ENCODE peak calls at places on chromosomes 13 and 19, in seven cellular contexts. X, B, P, C, D, T and H are unnamed samples.

GRCh38 chr19:7515471-7516226 is at the start of gene ZNF358:
- DNase-seq in X (no peak), B (peak; percentile 31), P (no peak), C (no peak), D (no peak), T (peak; percentile 25), H (peak; percentile 87)

GRCh38 chr19:32662186-32662585 is 12.8 kb downstream of the ANKRD27 start:
- DNase-seq in X (no peak), B (no peak), P (no peak), C (no peak), D (no peak), T (no peak), H (no peak)

GRCh38 chr19:3785938-3786824 is at the start of gene MATK:
- DNase-seq in X (no peak), B (peak; percentile 22), P (no peak), C (no peak), D (no peak), T (no peak), H (no peak)

GRCh38 chr13:53324656-53325055 is 296.0 kb downstream of the OLFM4 start:
- DNase-seq in X (no peak), B (no peak), P (no peak), C (no peak), D (no peak), T (no peak), H (no peak)

GRCh38 chr19:14614099-14614412 is 31.2 kb downstream of the CLEC17A start:
- DNase-seq in X (no peak), B (no peak), P (no peak), C (no peak), D (no peak), T (no peak), H (peak; percentile 37)

GRCh38 chr19:49793561-49793840 is 19.6 kb downstream of the FUZ start:
- DNase-seq in X (no peak), B (no peak), P (no peak), C (no peak), D (no peak), T (no peak), H (no peak)

GRCh38 chr19:45079063-45079910 is at the start of gene GEMIN7:
- DNase-seq in X (peak; percentile 83), B (peak; percentile 65), P (no peak), C (peak; percentile 68), D (peak; percentile 65), T (peak; percentile 12), H (no peak)

GRCh38 chr13:109156181-109156935 is 526.9 kb downstream of the MYO16 start:
- DNase-seq in X (no peak), B (no peak), P (peak; percentile 72), C (no peak), D (no peak), T (no peak), H (no peak)

GRCh38 chr13:29100739-29101138 is 280.6 kb downstream of the MTUS2 start:
- DNase-seq in X (no peak), B (no peak), P (no peak), C (no peak), D (no peak), T (no peak), H (no peak)

GRCh38 chr13:113034451-113035208 is 65.6 kb downstream of the MCF2L start:
- DNase-seq in X (no peak), B (no peak), P (no peak), C (peak; percentile 11), D (no peak), T (no peak), H (peak; percentile 63)

GRCh38 chr19:17966497-17967257 is at the start of gene KCNN1:
- DNase-seq in X (no peak), B (no peak), P (no peak), C (no peak), D (no peak), T (no peak), H (no peak)

GRCh38 chr19:17234911-17235617 is 9.0 kb downstream of the OCEL1 start:
- DNase-seq in X (peak; percentile 49), B (peak; percentile 55), P (no peak), C (no peak), D (peak; percentile 33), T (no peak), H (no peak)

GRCh38 chr19:35995655-35995993 is 636 bp downstream of the SDHAF1 start:
- DNase-seq in X (no peak), B (peak; percentile 16), P (no peak), C (no peak), D (no peak), T (no peak), H (no peak)

GRCh38 chr19:347946-348861 is 3.6 kb upstream of the MIER2 start:
- DNase-seq in X (no peak), B (no peak), P (no peak), C (no peak), D (no peak), T (no peak), H (no peak)

GRCh38 chr19:2235026-2235395 is 1.1 kb downstream of the PLEKHJ1 start:
- DNase-seq in X (no peak), B (no peak), P (no peak), C (no peak), D (no peak), T (no peak), H (no peak)

GRCh38 chr19:17680235-17680722 is 7.9 kb downstream of the UNC13A start:
- DNase-seq in X (peak; percentile 57), B (peak; percentile 50), P (peak; percentile 7), C (no peak), D (no peak), T (no peak), H (no peak)

GRCh38 chr13:30331331-30331771 is 24.0 kb upstream of the KATNAL1 start:
- DNase-seq in X (no peak), B (no peak), P (no peak), C (no peak), D (no peak), T (no peak), H (no peak)

GRCh38 chr13:108176685-108177274 is 38.6 kb downstream of the LIG4 start:
- DNase-seq in X (peak; percentile 21), B (peak; percentile 36), P (no peak), C (no peak), D (peak; percentile 46), T (no peak), H (peak; percentile 29)

GRCh38 chr13:43195551-43195950 is 172.2 kb downstream of the DNAJC15 start:
- DNase-seq in X (no peak), B (no peak), P (no peak), C (no peak), D (no peak), T (no peak), H (no peak)

GRCh38 chr19:5138606-5139594 is 170.0 kb downstream of the KDM4B start:
- DNase-seq in X (peak; percentile 76), B (peak; percentile 72), P (peak; percentile 8), C (no peak), D (peak; percentile 30), T (no peak), H (peak; percentile 41)

GRCh38 chr19:35468637-35469036 is 20.6 kb downstream of the FFAR2 start:
- DNase-seq in X (peak; percentile 44), B (peak; percentile 49), P (no peak), C (no peak), D (peak; percentile 53), T (no peak), H (no peak)

GRCh38 chr13:26867451-26868067 is 107.0 kb upstream of the GPR12 start:
- DNase-seq in X (no peak), B (no peak), P (no peak), C (no peak), D (no peak), T (no peak), H (no peak)

GRCh38 chr19:10270616-10271394 is at the start of gene ICAM1:
- DNase-seq in X (peak; percentile 77), B (peak; percentile 73), P (no peak), C (no peak), D (peak; percentile 52), T (no peak), H (no peak)

GRCh38 chr19:10416380-10417257 is 3.7 kb upstream of the PDE4A start:
- DNase-seq in X (peak; percentile 98), B (peak; percentile 100), P (peak; percentile 55), C (peak; percentile 76), D (peak; percentile 97), T (no peak), H (peak; percentile 47)